ENCODE peak calls at places on chromosome 17, in eight cellular contexts. S, M, W, R, B, E, Z and L are unnamed samples.

GRCh38 chr17:71500761-71501555 is 619.9 kb upstream of the SOX9 start:
- DNase-seq in Z (no peak), E (peak; percentile 11), W (peak; percentile 76), B (peak; percentile 50), S (no peak), R (no peak), M (no peak), L (peak; percentile 71)

GRCh38 chr17:18185832-18186231 is 2.2 kb downstream of the ALKBH5 start:
- DNase-seq in W (peak; percentile 23), M (no peak), R (no peak), B (no peak), S (no peak), Z (no peak), E (no peak), L (peak; percentile 14)

GRCh38 chr17:78495634-78496033 is 81.6 kb downstream of the DNAH17 start:
- DNase-seq in E (no peak), B (no peak), R (no peak), W (no peak), S (no peak), Z (no peak), M (no peak), L (no peak)

GRCh38 chr17:46191332-46192210 is 1.7 kb downstream of the KANSL1 start:
- DNase-seq in B (peak; percentile 29), Z (peak; percentile 49), S (no peak), M (peak; percentile 71), W (peak; percentile 35), E (peak; percentile 32), R (peak; percentile 44), L (no peak)

GRCh38 chr17:80984749-80985148 is 6.9 kb upstream of the CHMP6 start:
- DNase-seq in R (no peak), E (no peak), S (peak; percentile 57), Z (no peak), M (no peak), B (peak; percentile 25), W (peak; percentile 98), L (peak; percentile 97)

GRCh38 chr17:31621566-31621965 is 230.1 kb downstream of the RAB11FIP4 start:
- DNase-seq in Z (no peak), S (no peak), R (no peak), B (no peak), M (no peak), E (no peak), W (no peak), L (no peak)

GRCh38 chr17:77488531-77489238 is 347.9 kb downstream of the SEC14L1 start:
- DNase-seq in R (no peak), B (no peak), M (no peak), E (no peak), W (no peak), Z (no peak), S (no peak), L (no peak)

GRCh38 chr17:2028234-2028614 is 1.7 kb upstream of the DPH1 start:
- DNase-seq in M (no peak), E (no peak), W (no peak), S (no peak), Z (no peak), R (no peak), B (no peak), L (no peak)

GRCh38 chr17:68248199-68248825 is 469 bp downstream of the AMZ2 start:
- DNase-seq in Z (no peak), M (no peak), S (no peak), R (no peak), E (peak; percentile 29), B (peak; percentile 69), W (peak; percentile 66), L (peak; percentile 47)

GRCh38 chr17:68248886-68249872 is 1.3 kb downstream of the AMZ2 start:
- DNase-seq in E (no peak), W (no peak), M (no peak), R (no peak), B (no peak), Z (peak; percentile 71), S (no peak), L (no peak)

GRCh38 chr17:68246271-68247028 is 1.4 kb upstream of the AMZ2 start:
- DNase-seq in R (no peak), E (no peak), Z (no peak), S (no peak), M (no peak), B (no peak), W (no peak), L (no peak)

GRCh38 chr17:68247445-68248198 is at the start of gene AMZ2:
- DNase-seq in S (peak; percentile 68), B (peak; percentile 91), M (peak; percentile 99), E (peak; percentile 97), W (peak; percentile 88), R (peak; percentile 95), Z (peak; percentile 97), L (peak; percentile 79)
- TF ChIP-seq CTCF in S (no peak), B (no peak), M (no peak), E (no peak), W (no peak), R (no peak), Z (no peak), L (no peak)

DNA sequence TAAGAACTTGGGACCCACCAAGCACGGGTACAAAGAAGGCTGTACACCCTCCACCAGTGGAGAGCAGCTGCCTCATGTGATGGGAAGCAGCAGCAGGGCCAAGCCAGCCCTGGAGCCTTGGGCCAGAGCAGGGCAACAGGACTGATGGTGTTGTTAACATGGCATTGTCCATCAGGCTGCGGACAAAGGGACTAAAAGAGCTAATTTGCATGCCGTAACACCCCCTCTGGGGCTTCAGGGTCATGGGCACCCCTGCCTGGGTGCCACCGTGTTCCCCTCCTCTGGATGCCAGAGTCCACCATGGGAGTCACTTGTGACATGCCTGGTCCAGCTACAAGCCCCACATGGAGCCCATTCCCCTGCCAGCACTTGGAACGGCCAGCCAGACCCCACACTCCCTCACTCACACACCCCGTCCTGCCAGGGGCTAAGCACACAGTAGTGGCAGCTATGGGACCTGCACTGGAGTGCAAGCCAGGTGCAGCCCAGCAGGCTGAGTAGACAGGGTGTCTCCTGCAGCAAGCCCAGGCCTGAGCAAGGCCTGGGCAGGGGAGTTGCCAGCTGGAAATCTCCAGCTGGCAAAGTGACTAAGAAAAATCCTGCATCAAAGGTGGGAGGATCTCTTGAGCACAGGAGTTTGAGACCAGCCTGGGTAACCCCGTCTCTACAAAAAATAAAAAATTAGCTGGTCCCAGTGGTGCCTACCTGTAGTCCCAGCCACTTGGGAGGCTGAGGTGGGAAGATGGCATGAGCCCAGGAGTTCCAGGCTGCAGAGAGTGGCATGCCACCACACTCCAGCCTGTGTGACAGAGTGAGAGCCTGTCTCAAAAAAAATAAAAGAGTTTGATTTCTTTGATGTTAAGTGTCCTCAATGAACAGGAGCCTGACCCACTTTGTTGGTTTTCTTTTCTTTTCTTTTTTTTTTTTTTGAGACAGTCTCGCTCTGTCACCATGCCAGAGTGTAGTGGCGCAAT is 33.7 kb downstream of the NOL11 start:
- DNase-seq in B (peak; percentile 65), W (no peak), R (no peak), M (no peak), E (no peak), S (no peak), Z (no peak), L (no peak)
- H2AFZ ChIP-seq in B (no peak overlapping the region), W (no peak overlapping the region), R (no peak overlapping the region), M (no peak overlapping the region), E (no peak overlapping the region), S (no peak overlapping the region), Z (no peak overlapping the region), L (no peak overlapping the region)

GRCh38 chr17:36151891-36152638 is 24.4 kb downstream of the TBC1D3B start:
- DNase-seq in S (no peak), Z (no peak), E (no peak), M (no peak), B (no peak), R (no peak), W (no peak), L (no peak)

GRCh38 chr17:36148559-36149295 is 27.7 kb downstream of the TBC1D3B start:
- DNase-seq in S (peak; percentile 19), W (peak; percentile 27), Z (peak; percentile 75), B (peak; percentile 24), R (peak; percentile 71), E (peak; percentile 55), M (peak; percentile 77), L (peak; percentile 12)

GRCh38 chr17:36152639-36153120 is 23.8 kb downstream of the TBC1D3B start:
- DNase-seq in E (no peak), S (no peak), M (no peak), B (no peak), Z (no peak), R (no peak), W (peak; percentile 4), L (no peak)

GRCh38 chr17:36147601-36148000 is 28.8 kb downstream of the TBC1D3B start:
- DNase-seq in E (no peak), B (no peak), R (no peak), S (no peak), Z (no peak), M (no peak), W (no peak), L (no peak)

DNA sequence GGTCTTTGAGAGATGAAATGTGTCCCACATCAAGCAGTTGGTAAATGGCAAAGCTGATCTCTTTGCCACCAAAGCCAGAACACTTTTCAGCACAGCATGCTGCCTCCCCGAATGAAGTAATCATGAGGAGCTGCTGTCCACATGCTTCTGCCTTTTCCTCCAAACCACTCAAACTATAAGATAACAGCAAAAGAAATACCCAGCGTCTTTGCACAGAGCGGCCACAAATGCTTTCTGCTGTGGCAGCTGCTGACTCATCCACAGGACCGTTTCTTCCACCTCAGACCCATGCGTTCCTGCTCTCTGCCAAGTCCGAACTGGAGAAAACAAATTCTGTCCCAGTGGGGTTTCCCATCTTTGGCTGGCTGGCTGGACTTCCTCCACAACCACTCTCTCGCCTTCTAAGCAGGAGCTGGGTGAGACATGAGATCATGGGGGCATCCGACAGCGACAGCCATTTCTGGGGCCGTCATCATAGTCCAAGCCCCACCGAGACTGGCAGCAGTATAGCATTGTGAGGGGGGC is 27.1 kb downstream of the TBC1D3B start:
- DNase-seq in S (no peak), Z (no peak), B (peak; percentile 23), E (no peak), M (no peak), R (no peak), W (peak; percentile 68), L (peak; percentile 57)
- TF ChIP-seq CTCF in S (no peak), Z (no peak), B (no peak), E (peak; percentile 9), M (no peak), R (no peak), W (no peak), L (no peak)

DNA sequence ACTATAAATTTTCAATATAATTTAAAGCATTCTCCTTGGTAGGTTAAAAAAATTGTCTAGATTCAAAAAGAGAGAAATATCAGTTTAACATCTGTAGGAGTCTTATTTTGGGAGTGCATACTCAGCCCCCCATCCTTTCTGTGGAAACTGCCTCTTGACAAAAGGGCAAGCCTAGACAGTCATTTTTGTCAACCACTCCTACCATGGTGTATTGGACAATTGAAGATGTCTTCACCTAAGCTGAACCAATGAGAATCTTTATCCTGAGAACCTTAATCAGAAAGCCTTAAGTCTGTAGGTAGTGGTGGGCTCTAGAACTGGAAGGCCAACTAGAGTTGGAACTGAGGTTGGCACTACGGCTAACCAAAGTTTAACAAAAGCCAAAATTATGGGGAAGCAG is 65.7 kb upstream of the MED13 start:
- DNase-seq in Z (no peak), E (no peak), M (no peak), B (no peak), S (no peak), W (no peak), R (no peak), L (no peak)
- H2AFZ ChIP-seq in Z (no peak overlapping the region), E (no peak overlapping the region), M (no peak overlapping the region), B (no peak overlapping the region), S (no peak overlapping the region), W (no peak overlapping the region), R (no peak overlapping the region), L (no peak overlapping the region)